ENCODE peak calls at places on chromosomes 5 and 9, in nine cellular contexts. M is HFF-Myc; Y is activated CD8-positive, alpha-beta T cell treated with anti-CD3 and anti-CD28 coated beads for 36 hours; U is upper lobe of left lung; R is fibroblast of lung; G is stomach; H is AG04450; X is foreskin keratinocyte; C is kidney. O is an unnamed sample.

GRCh38 chr9:120619751-120620655 is 40.0 kb upstream of the CDK5RAP2 start:
- DNase-seq in X (no peak), Y (peak; percentile 79), U (peak; percentile 58), C (no peak), M (peak; percentile 32), G (peak; percentile 68), H (peak; percentile 48), R (peak; percentile 54), O (peak; percentile 39)

GRCh38 chr9:136886610-136887597 is 588 bp downstream of the TRAF2 start:
- DNase-seq in X (no peak), U (peak; percentile 42), H (no peak), C (peak; percentile 88), G (no peak), R (peak; percentile 6), Y (peak; percentile 50), M (no peak), O (no peak)

GRCh38 chr9:109725460-109725859 is 54.5 kb upstream of the PALM2AKAP2 start:
- DNase-seq in U (no peak), H (no peak), X (no peak), G (no peak), M (no peak), R (no peak), C (no peak), Y (no peak), O (no peak)

GRCh38 chr5:67206381-67207328 is 10.1 kb upstream of the CD180 start:
- DNase-seq in U (peak; percentile 72), M (no peak), Y (peak; percentile 96), R (peak; percentile 98), X (peak; percentile 98), C (peak; percentile 72), G (peak; percentile 72), H (no peak), O (no peak)

GRCh38 chr9:105828171-105828570 is 133.8 kb downstream of the TMEM38B start:
- DNase-seq in X (no peak), Y (no peak), C (no peak), H (no peak), U (no peak), R (no peak), M (no peak), G (no peak), O (no peak)

GRCh38 chr5:33075731-33076130 is 364.6 kb downstream of the NPR3 start:
- DNase-seq in U (no peak), H (no peak), G (no peak), R (peak; percentile 66), C (no peak), Y (no peak), M (no peak), X (no peak), O (no peak)

GRCh38 chr5:135208555-135209494 is 174.8 kb upstream of the PITX1 start:
- DNase-seq in C (peak; percentile 35), R (peak; percentile 97), Y (no peak), X (peak; percentile 44), G (peak; percentile 31), H (peak; percentile 97), U (no peak), M (peak; percentile 92), O (peak; percentile 74)

GRCh38 chr5:20367178-20367577 is 379.2 kb upstream of the CDH18 start:
- DNase-seq in C (no peak), G (peak; percentile 83), H (no peak), R (no peak), M (no peak), X (no peak), Y (no peak), U (no peak), O (no peak)

GRCh38 chr9:72554221-72554641 is 32.8 kb downstream of the TMC1 start:
- DNase-seq in U (no peak), Y (no peak), H (peak; percentile 74), R (peak; percentile 96), C (no peak), G (no peak), X (no peak), M (peak; percentile 85), O (peak; percentile 94)

GRCh38 chr5:124932791-124933600 is 186.6 kb upstream of the ZNF608 start:
- DNase-seq in Y (no peak), M (peak; percentile 78), X (no peak), U (no peak), R (peak; percentile 84), G (peak; percentile 74), H (no peak), C (no peak), O (peak; percentile 31)

GRCh38 chr9:94480205-94480604 is 74.7 kb upstream of the PCAT7 start:
- DNase-seq in C (no peak), X (no peak), R (no peak), Y (no peak), H (no peak), M (no peak), G (no peak), U (no peak), O (no peak)
- TF ChIP-seq CTCF in C (no peak), X (no peak), R (no peak), Y (no peak), H (no peak), M (no peak), G (no peak), U (no peak), O (no peak)

GRCh38 chr5:129460951-129461815 is 1.1 kb downstream of the ADAMTS19 start:
- DNase-seq in H (no peak), R (peak; percentile 36), X (no peak), Y (peak; percentile 15), C (peak; percentile 62), G (peak; percentile 51), M (no peak), U (no peak), O (no peak)
- TF ChIP-seq CTCF in H (peak; percentile 5), R (peak; percentile 35), X (peak; percentile 72), Y (peak; percentile 17), C (no peak), G (no peak), M (peak; percentile 40), U (no peak), O (peak; percentile 10)

GRCh38 chr9:133594310-133594709 is 14.9 kb downstream of the FAM163B start:
- DNase-seq in H (no peak), R (no peak), Y (no peak), M (no peak), U (no peak), X (no peak), C (no peak), G (no peak), O (no peak)

GRCh38 chr9:133591985-133592384 is 17.2 kb downstream of the FAM163B start:
- DNase-seq in H (no peak), Y (no peak), C (peak; percentile 29), R (no peak), X (no peak), M (no peak), U (no peak), G (no peak), O (no peak)

GRCh38 chr9:133591116-133591910 is 17.9 kb downstream of the FAM163B start:
- DNase-seq in U (no peak), M (no peak), R (no peak), C (peak; percentile 63), H (no peak), G (no peak), Y (no peak), X (no peak), O (no peak)

GRCh38 chr9:133593587-133593986 is 15.6 kb downstream of the FAM163B start:
- DNase-seq in G (no peak), Y (no peak), X (no peak), M (no peak), U (no peak), R (no peak), C (peak; percentile 54), H (no peak), O (no peak)

DNA sequence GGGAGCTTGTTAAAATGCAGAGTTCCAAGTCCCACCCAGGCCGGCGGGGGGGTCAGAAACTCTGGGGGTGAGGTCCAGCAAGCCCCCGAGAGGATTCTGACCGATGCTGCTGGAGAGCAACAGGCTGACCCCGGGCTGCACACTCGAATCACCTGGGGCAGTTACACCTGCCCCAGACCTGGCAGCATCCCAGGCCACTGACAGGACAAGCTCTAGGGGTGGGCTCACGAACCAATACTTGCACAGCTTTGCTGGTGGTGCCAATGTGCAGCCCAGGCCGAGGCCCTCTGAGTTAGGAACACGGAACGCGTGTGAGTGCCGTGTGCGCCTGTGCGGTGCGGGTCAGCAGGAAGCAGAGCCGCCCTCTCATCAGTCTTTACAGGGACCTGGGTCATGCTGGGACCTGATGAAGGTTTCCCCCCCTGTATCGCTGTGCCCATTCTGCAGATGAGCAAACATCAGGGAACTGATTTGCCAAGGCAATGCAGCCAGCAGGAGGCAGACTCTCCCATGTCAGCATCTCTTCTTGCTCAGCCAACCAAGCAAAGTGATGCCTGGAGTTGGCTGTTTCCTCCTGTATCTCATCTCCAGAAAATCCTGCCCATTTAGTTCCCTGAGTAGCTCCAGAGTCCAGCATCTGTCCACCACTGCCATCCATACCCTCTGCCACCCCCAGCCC is 16.3 kb downstream of the FAM163B start:
- DNase-seq in Y (peak; percentile 31), H (no peak), M (no peak), G (no peak), X (no peak), R (no peak), C (peak; percentile 61), U (no peak), O (no peak)
- TF ChIP-seq CTCF in Y (no peak), H (peak; percentile 19), M (peak; percentile 17), G (no peak), X (peak; percentile 14), R (peak; percentile 26), C (no peak), U (no peak), O (no peak)

GRCh38 chr5:172833372-172833690 is 720 bp upstream of the ERGIC1 start:
- DNase-seq in M (no peak), H (no peak), U (no peak), X (no peak), G (no peak), R (no peak), C (no peak), Y (no peak), O (no peak)

GRCh38 chr5:172833691-172834569 is at the start of gene ERGIC1:
- DNase-seq in G (peak; percentile 90), R (peak; percentile 81), M (no peak), H (no peak), X (no peak), U (peak; percentile 88), Y (peak; percentile 79), C (peak; percentile 95), O (peak; percentile 54)

GRCh38 chr5:172832383-172833315 is 1.4 kb upstream of the ERGIC1 start:
- DNase-seq in H (no peak), Y (no peak), R (no peak), X (no peak), U (no peak), C (no peak), M (no peak), G (no peak), O (no peak)

GRCh38 chr5:172835246-172836030 is 1.4 kb downstream of the ERGIC1 start:
- DNase-seq in X (no peak), R (no peak), U (no peak), C (no peak), H (no peak), Y (peak; percentile 22), G (no peak), M (no peak), O (no peak)

DNA sequence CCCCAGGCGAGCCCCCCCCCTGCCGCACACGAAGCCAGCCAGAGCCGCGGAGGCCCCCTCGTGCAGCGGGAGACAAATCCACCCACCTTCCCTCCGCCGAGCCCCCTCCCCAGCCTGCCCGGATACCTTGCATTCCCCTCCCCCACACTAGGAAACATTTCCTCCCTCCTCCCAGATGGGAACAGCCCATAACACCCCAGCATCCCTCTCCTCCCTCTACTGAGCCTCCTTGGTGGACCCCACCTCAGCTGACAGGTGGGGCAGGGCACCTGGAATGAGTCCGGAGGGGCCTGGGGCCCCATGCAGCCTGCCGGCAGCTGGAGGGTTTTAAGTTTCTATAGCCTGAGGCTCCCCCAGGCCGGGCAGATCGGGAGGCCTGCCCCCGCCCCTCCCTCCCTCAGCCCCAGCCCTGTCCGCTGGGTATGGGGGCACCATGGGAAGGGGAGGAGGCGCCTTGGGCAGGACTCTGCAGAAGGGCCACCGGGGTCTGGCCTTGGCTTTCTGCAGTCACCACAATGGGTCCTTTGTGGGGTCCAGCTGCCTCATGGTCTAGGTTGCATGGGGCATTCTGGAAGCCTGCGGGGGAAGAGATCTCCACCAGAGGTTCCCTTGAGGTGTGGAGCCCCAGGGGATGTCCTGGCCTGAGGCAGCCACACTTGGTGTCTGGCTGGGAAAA is 657 bp downstream of the ERGIC1 start:
- DNase-seq in M (no peak), H (no peak), U (peak; percentile 38), R (no peak), Y (peak; percentile 31), C (peak; percentile 81), G (no peak), X (no peak), O (no peak)
- TF ChIP-seq CTCF in M (no peak), H (no peak), U (no peak), R (no peak), Y (no peak), C (peak; percentile 2), G (no peak), X (peak; percentile 5), O (no peak)

O was measured in AG09319.